ENCODE peak calls at places on chromosomes 16 and 17, in seven cellular contexts. C is HFFc6; Y is WERI-Rb-1; U is stimulated activated CD8-positive, alpha-beta memory T cell treated with anti-CD3 and anti-CD28 coated beads, Interleukin-4, amount 100 ng/mL, for 24 hours; K is small intestine; P is EH; D is astrocyte. I is an unnamed sample.

GRCh38 chr16:4415538-4416199 is 727 bp downstream of the CORO7 start:
- DNase-seq in D (no peak), U (peak), C (no peak), Y (peak), P (peak), K (peak), I (no peak)

GRCh38 chr17:7792611-7793010 is 41.4 kb upstream of the KDM6B start:
- DNase-seq in P (no peak), U (no peak), Y (no peak), K (no peak), C (no peak), D (no peak), I (no peak)

GRCh38 chr16:67930678-67931211 is 917 bp downstream of the CTRL start:
- DNase-seq in D (no peak), C (no peak), P (no peak), U (no peak), Y (no peak), K (no peak), I (no peak)

GRCh38 chr16:23081675-23082119 is 67.6 kb downstream of the USP31 start:
- DNase-seq in D (peak), U (no peak), K (no peak), Y (no peak), C (peak), P (peak), I (peak)

GRCh38 chr16:68417711-68418301 is 30.5 kb downstream of the SMPD3 start:
- DNase-seq in C (no peak), P (no peak), Y (no peak), U (peak), K (peak), D (no peak), I (no peak)

GRCh38 chr16:8665529-8665928 is 8.9 kb upstream of the ABAT start:
- DNase-seq in C (no peak), U (no peak), Y (no peak), P (no peak), D (no peak), K (no peak), I (no peak)

GRCh38 chr17:67753026-67753425 is 35.3 kb downstream of the NOL11 start:
- DNase-seq in K (no peak), Y (no peak), U (no peak), C (no peak), P (no peak), D (no peak), I (no peak)

GRCh38 chr17:80927791-80928216 is 63.8 kb upstream of the CHMP6 start:
- DNase-seq in Y (no peak), D (peak), P (peak), C (no peak), K (no peak), U (no peak), I (no peak)

GRCh38 chr16:508884-509736 is 18.4 kb upstream of the CAPN15 start:
- DNase-seq in K (peak), U (no peak), C (no peak), P (peak), Y (peak), D (no peak), I (no peak)

GRCh38 chr17:66829883-66830282 is 5.0 kb upstream of the CACNG5 start:
- DNase-seq in Y (peak), U (no peak), K (no peak), C (no peak), P (no peak), D (no peak), I (no peak)

GRCh38 chr17:13967416-13967815 is 101.9 kb upstream of the COX10 start:
- DNase-seq in P (no peak), K (no peak), D (no peak), C (no peak), U (no peak), Y (peak), I (no peak)

GRCh38 chr16:22007509-22008214 is at the start of gene MOSMO:
- DNase-seq in Y (peak), U (peak), P (peak), K (peak), C (peak), D (peak), I (no peak)

GRCh38 chr17:55068862-55069771 is 100.6 kb downstream of the STXBP4 start:
- DNase-seq in D (no peak), Y (no peak), P (no peak), U (no peak), K (peak), C (no peak), I (no peak)

GRCh38 chr16:27272076-27272475 is 3.5 kb upstream of the NSMCE1 start:
- DNase-seq in Y (no peak), K (no peak), D (no peak), P (no peak), U (no peak), C (no peak), I (no peak)

GRCh38 chr17:7404737-7405412 is 978 bp upstream of the TMEM256 start:
- DNase-seq in U (peak), D (no peak), C (peak), Y (peak), K (no peak), P (no peak), I (no peak)

GRCh38 chr17:42679492-42680330 is 1.9 kb downstream of the CCR10 start:
- DNase-seq in U (peak), P (peak), Y (peak), D (peak), K (peak), C (peak), I (no peak)

GRCh38 chr17:77312786-77313599 is 172.2 kb downstream of the SEC14L1 start:
- DNase-seq in D (peak), P (peak), C (peak), K (peak), Y (no peak), U (no peak), I (no peak)

GRCh38 chr17:47119746-47120520 is 69.2 kb downstream of the CDC27 start:
- DNase-seq in K (no peak), D (peak), C (peak), Y (no peak), P (peak), U (no peak), I (peak)

GRCh38 chr16:27326738-27327585 is 13.2 kb downstream of the IL4R start:
- DNase-seq in C (peak), U (peak), D (peak), Y (peak), K (peak), P (peak), I (peak)

GRCh38 chr16:4293181-4293716 is 20.4 kb upstream of the TFAP4 start:
- DNase-seq in D (no peak), P (no peak), K (no peak), C (no peak), U (no peak), Y (peak), I (no peak)

GRCh38 chr17:61414141-61414935 is 14.7 kb downstream of the TBX2 start:
- DNase-seq in C (no peak), K (no peak), P (no peak), D (no peak), U (no peak), Y (peak), I (no peak)

GRCh38 chr17:65527381-65527780 is 34.1 kb downstream of the AXIN2 start:
- DNase-seq in Y (no peak), K (no peak), U (no peak), C (no peak), P (no peak), D (no peak), I (no peak)

GRCh38 chr17:78144146-78144719 is 2.0 kb upstream of the C17orf99 start:
- DNase-seq in K (peak), C (peak), P (peak), U (no peak), D (peak), Y (no peak), I (no peak)

GRCh38 chr17:8015236-8015956 is 13.0 kb downstream of the GUCY2D start:
- DNase-seq in P (no peak), U (no peak), D (no peak), Y (no peak), C (no peak), K (no peak), I (no peak)

GRCh38 chr16:11258553-11259287 is 2.7 kb upstream of the SOCS1 start:
- DNase-seq in C (no peak), Y (no peak), U (no peak), D (no peak), K (peak), P (peak), I (no peak)

GRCh38 chr16:69595127-69596036 is 29.6 kb downstream of the NFAT5 start:
- DNase-seq in P (peak), C (peak), U (no peak), D (peak), Y (no peak), K (peak), I (peak)

GRCh38 chr17:38608648-38609047 is 2.9 kb upstream of the SRCIN1 start:
- DNase-seq in Y (no peak), D (no peak), P (no peak), K (peak), U (no peak), C (no peak), I (no peak)

GRCh38 chr17:51012538-51012937 is 108.1 kb downstream of the SPAG9 start:
- DNase-seq in C (no peak), Y (no peak), D (no peak), P (no peak), U (no peak), K (no peak), I (no peak)

GRCh38 chr16:84207266-84207665 is 16.3 kb downstream of the ADAD2 start:
- DNase-seq in K (no peak), Y (no peak), P (peak), U (no peak), D (no peak), C (no peak), I (no peak)

GRCh38 chr16:9797306-9797705 is 384.9 kb downstream of the GRIN2A start:
- DNase-seq in C (no peak), P (peak), Y (no peak), U (no peak), D (peak), K (peak), I (peak)

GRCh38 chr17:1003633-1003971 is 6.7 kb downstream of the TIMM22 start:
- DNase-seq in P (no peak), D (no peak), Y (no peak), U (no peak), C (no peak), K (no peak), I (no peak)

GRCh38 chr16:87117936-87118335 is 199.3 kb downstream of the C16orf95 start:
- DNase-seq in D (no peak), Y (no peak), U (no peak), K (no peak), C (no peak), P (no peak), I (no peak)

GRCh38 chr16:56849690-56850680 is 15.0 kb upstream of the SLC12A3 start:
- DNase-seq in Y (no peak), U (no peak), P (peak), K (no peak), C (no peak), D (peak), I (no peak)

GRCh38 chr16:715448-716249 is 731 bp downstream of the METRN start:
- DNase-seq in Y (peak), U (no peak), C (no peak), K (no peak), D (no peak), P (peak), I (no peak)

GRCh38 chr17:14940112-14940945 is 324.8 kb downstream of the PMP22 start:
- DNase-seq in P (no peak), U (no peak), Y (no peak), C (no peak), D (no peak), K (no peak), I (no peak)

I was measured in non-pigmented ciliary epithelial cell.